ENCODE peak calls at places on chromosomes 12 and 14, in ten cellular contexts. P is psoas muscle; G is RWPE2; E is CD4-positive, alpha-beta memory T cell; T is naive thymus-derived CD4-positive, alpha-beta T cell; C is MM.1S; R is left ventricle myocardium inferior; V is gastrocnemius medialis; Z is uterus; U is IMR-90. O is an unnamed sample. For H3K27me3, the result is how much of the 10 kb centered on the place peaks cover.

GRCh38 chr14:77302926-77303325 is 17.8 kb downstream of the POMT2 start:
- DNase-seq in P (no peak), G (no peak), E (no peak), T (no peak), C (no peak), R (no peak), V (no peak), Z (no peak), U (peak), O (no peak)

GRCh38 chr14:75980856-75981255 is 939 bp downstream of the TGFB3 start:
- DNase-seq in P (peak), G (no peak), E (no peak), T (no peak), C (no peak), R (no peak), V (peak), Z (peak), U (no peak), O (peak)

GRCh38 chr12:75086086-75087038 is 123.3 kb downstream of the KCNC2 start:
- DNase-seq in P (no peak), G (no peak), E (no peak), T (no peak), C (no peak), R (no peak), V (no peak), Z (no peak), U (peak), O (no peak)

GRCh38 chr12:80858356-80858755 is 79.4 kb downstream of the LIN7A start:
- DNase-seq in P (no peak), G (no peak), E (no peak), T (no peak), C (no peak), R (no peak), V (no peak), Z (no peak), U (no peak), O (no peak)

GRCh38 chr12:67355428-67356385 is 86.5 kb downstream of the CAND1 start:
- DNase-seq in P (no peak), G (no peak), E (peak), T (peak), C (peak), R (no peak), V (no peak), Z (peak), U (peak), O (no peak)

GRCh38 chr12:132602578-132603239 is 7.7 kb downstream of the LRCOL1 start:
- DNase-seq in P (peak), G (no peak), E (no peak), T (no peak), C (no peak), R (no peak), V (no peak), Z (peak), U (no peak), O (no peak)

GRCh38 chr14:103239751-103240150 is 94.3 kb upstream of the EIF5 start:
- DNase-seq in P (no peak), G (peak), E (no peak), T (no peak), C (no peak), R (no peak), V (no peak), Z (peak), U (no peak), O (no peak)

GRCh38 chr12:47095446-47096236 is 15.9 kb upstream of the AMIGO2 start:
- DNase-seq in P (no peak), G (no peak), E (no peak), T (no peak), C (no peak), R (no peak), V (no peak), Z (no peak), U (peak), O (no peak)

GRCh38 chr14:71534506-71534905 is 397.7 kb upstream of the RGS6 start:
- DNase-seq in P (no peak), G (no peak), E (no peak), T (no peak), C (no peak), R (no peak), V (no peak), Z (no peak), U (no peak), O (no peak)

GRCh38 chr12:84348582-84348981 is 564.0 kb downstream of the SLC6A15 start:
- DNase-seq in P (no peak), G (no peak), E (no peak), T (no peak), C (no peak), R (no peak), V (no peak), Z (no peak), U (no peak), O (no peak)

DNA sequence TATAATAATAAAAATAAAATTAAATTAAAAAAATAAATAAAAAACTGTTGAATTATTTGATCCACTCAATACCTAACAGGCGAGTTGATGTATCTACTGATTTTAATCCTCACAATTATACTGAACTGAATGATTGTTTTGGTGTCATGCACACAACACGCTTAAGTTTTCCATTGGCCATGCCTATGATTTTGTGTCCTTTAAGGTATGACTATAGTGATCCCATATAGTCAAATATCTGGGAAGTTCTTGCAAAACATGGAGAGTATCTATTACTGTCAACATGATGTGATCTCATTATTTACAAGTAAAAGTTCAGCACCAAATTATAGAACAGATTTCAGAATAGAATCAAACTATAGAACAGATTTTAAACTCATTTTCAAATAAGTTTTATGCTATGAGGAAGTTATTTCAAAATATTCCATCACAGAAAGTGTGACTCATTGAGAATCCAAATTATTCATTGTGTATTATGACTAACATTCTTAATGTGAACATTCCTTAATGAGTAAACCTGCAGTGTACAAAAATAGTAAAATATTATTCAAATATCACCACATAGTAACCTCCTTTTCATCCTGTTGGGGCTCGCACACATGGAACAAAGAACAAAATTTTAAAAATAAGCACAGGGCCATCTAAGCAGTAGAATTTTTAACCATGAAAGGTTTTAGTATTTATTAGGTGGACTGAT is 190.4 kb downstream of the SLC25A21 start:
- DNase-seq in P (no peak), G (no peak), E (no peak), T (no peak), C (no peak), R (no peak), V (no peak), Z (no peak), U (peak), O (no peak)
- H3K27ac ChIP-seq in P (no peak), G (peak), E (no peak), T (no peak), C (no peak), R (no peak), V (no peak), Z (no peak), U (peak), O (no peak)

GRCh38 chr12:209246-209645 is 4.7 kb downstream of the SLC6A12 start:
- DNase-seq in P (no peak), G (no peak), E (no peak), T (no peak), C (no peak), R (no peak), V (no peak), Z (no peak), U (no peak), O (no peak)
- H3K27me3 ChIP-seq in P (under half), G (under half), E (under half), T (under half), C (under half), R (half or more), V (under half), Z (under half), U (half or more), O (half or more)

GRCh38 chr14:89430271-89430620 is 13.2 kb upstream of the FOXN3 start:
- DNase-seq in P (no peak), G (no peak), E (no peak), T (no peak), C (no peak), R (no peak), V (no peak), Z (no peak), U (peak), O (no peak)

GRCh38 chr14:89427426-89428162 is 10.6 kb upstream of the FOXN3 start:
- DNase-seq in P (no peak), G (no peak), E (no peak), T (no peak), C (no peak), R (no peak), V (peak), Z (peak), U (no peak), O (peak)

GRCh38 chr14:89428163-89428523 is 11.1 kb upstream of the FOXN3 start:
- DNase-seq in P (no peak), G (no peak), E (no peak), T (no peak), C (no peak), R (no peak), V (no peak), Z (no peak), U (no peak), O (no peak)

GRCh38 chr14:89429206-89430091 is 12.4 kb upstream of the FOXN3 start:
- DNase-seq in P (no peak), G (no peak), E (no peak), T (no peak), C (no peak), R (no peak), V (no peak), Z (no peak), U (peak), O (peak)

GRCh38 chr14:89428556-89429196 is 11.6 kb upstream of the FOXN3 start:
- DNase-seq in P (peak), G (peak), E (no peak), T (no peak), C (no peak), R (no peak), V (peak), Z (no peak), U (peak), O (peak)
- H3K27ac ChIP-seq in P (peak), G (peak), E (no peak), T (no peak), C (peak), R (peak), V (peak), Z (peak), U (peak), O (peak)

GRCh38 chr14:56359245-56359644 is 220.4 kb upstream of the TMEM260 start:
- DNase-seq in P (no peak), G (no peak), E (peak), T (no peak), C (peak), R (no peak), V (no peak), Z (no peak), U (no peak), O (no peak)
- H3K27me3 ChIP-seq in P (under half), G (under half), E (under half), T (under half), C (under half), R (under half), V (under half), Z (under half), U (under half), O (under half)

GRCh38 chr12:31033681-31034080 is 40.0 kb upstream of the DDX11 start:
- DNase-seq in P (no peak), G (no peak), E (no peak), T (no peak), C (no peak), R (no peak), V (no peak), Z (no peak), U (no peak), O (no peak)

GRCh38 chr12:31034372-31034771 is 39.3 kb upstream of the DDX11 start:
- DNase-seq in P (no peak), G (no peak), E (no peak), T (no peak), C (no peak), R (no peak), V (no peak), Z (no peak), U (no peak), O (no peak)

GRCh38 chr12:31033146-31033545 is 40.5 kb upstream of the DDX11 start:
- DNase-seq in P (no peak), G (no peak), E (no peak), T (no peak), C (no peak), R (no peak), V (no peak), Z (no peak), U (no peak), O (no peak)

GRCh38 chr12:31029916-31030562 is 43.6 kb upstream of the DDX11 start:
- DNase-seq in P (no peak), G (no peak), E (no peak), T (no peak), C (peak), R (peak), V (no peak), Z (no peak), U (no peak), O (no peak)

DNA sequence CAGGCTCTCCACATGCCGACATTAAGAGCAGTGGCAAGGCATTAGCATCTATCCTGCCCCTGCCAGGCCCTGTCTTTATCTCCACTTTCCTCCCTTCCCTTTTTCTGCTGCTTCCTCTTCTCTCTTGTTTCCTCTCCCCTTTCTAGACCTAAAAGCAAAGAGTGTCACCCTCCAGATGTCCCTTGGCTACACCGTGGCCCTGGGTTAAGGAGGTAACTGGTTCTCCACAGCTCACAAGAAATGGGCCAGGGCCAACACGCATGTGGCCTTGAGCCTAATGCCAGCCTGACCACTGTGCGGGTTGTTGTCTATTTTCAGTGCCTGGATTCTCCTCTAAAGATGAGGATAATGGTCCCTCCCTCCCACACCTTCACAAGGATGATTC is 41.7 kb upstream of the DDX11 start:
- DNase-seq in P (no peak), G (no peak), E (no peak), T (no peak), C (no peak), R (no peak), V (no peak), Z (no peak), U (no peak), O (no peak)
- H3K27ac ChIP-seq in P (no peak), G (no peak), E (no peak), T (no peak), C (no peak), R (peak), V (no peak), Z (no peak), U (no peak), O (no peak)

GRCh38 chr12:131357920-131358319 is 353.0 kb upstream of the SFSWAP start:
- DNase-seq in P (no peak), G (no peak), E (no peak), T (no peak), C (no peak), R (no peak), V (no peak), Z (no peak), U (no peak), O (no peak)
- H3K27me3 ChIP-seq in P (under half), G (under half), E (under half), T (under half), C (under half), R (under half), V (under half), Z (under half), U (under half), O (under half)

GRCh38 chr12:52235822-52236291 is 2.8 kb downstream of the KRT7 start:
- DNase-seq in P (no peak), G (peak), E (no peak), T (no peak), C (no peak), R (no peak), V (no peak), Z (no peak), U (no peak), O (no peak)
- H3K27ac ChIP-seq in P (no peak), G (peak), E (no peak), T (no peak), C (no peak), R (no peak), V (no peak), Z (no peak), U (no peak), O (no peak)

DNA sequence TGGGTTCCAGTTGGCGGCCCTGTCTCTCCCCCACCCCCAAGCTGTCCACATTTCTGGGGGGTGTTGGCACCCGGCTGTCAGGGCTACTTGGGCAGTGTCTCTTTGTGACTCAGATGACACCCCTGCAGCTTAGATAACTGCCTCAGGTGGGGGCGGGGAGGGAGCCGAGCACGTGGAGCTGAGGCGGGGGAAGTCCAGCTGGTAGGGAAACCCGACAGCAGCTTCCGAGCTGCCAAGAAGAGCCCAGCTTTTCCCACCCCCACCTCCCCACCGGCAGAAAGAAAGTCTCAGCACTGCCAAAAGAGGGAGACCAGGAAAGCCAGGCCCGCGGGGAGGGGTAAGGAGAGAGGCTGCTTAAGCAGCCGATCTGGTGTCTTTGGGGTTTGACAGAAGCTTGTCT is 1.4 kb downstream of the LRTM2 start:
- DNase-seq in P (no peak), G (no peak), E (no peak), T (no peak), C (no peak), R (no peak), V (no peak), Z (no peak), U (no peak), O (no peak)
- H3K27me3 ChIP-seq in P (under half), G (half or more), E (under half), T (under half), C (half or more), R (half or more), V (under half), Z (under half), U (half or more), O (half or more)

DNA sequence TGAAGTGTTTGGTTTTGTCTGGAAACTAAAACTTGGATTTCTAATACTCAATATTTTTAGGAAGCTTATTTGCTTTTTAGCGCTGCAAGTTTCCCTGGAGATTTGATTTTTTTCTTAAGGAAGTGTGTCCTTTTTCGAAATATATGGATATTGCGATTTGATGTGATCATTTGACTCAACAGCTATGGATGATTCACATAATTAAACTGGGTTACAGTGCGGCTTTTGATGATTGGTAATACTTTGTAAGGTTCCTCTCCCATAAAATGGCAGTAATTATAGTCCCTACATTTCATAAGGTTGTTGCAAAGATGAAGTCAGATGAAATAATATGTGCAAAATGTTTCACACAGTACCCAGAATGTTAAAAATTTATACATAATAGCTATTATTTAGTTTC is 13.1 kb downstream of the LDHB start:
- DNase-seq in P (no peak), G (no peak), E (no peak), T (no peak), C (no peak), R (no peak), V (no peak), Z (no peak), U (no peak), O (no peak)
- H3K27ac ChIP-seq in P (no peak), G (peak), E (no peak), T (no peak), C (no peak), R (peak), V (no peak), Z (no peak), U (no peak), O (no peak)

O was measured in tibial artery.